ENCODE peak calls at places on chromosome 14, in six cellular contexts. M is fibroblast of lung; H is transverse colon; S is CD8-positive, alpha-beta T cell; C is HCT116; V is tibial artery. R is an unnamed sample. For H3K9me3, the result is how much of the 10 kb centered on the place peaks cover.

GRCh38 chr14:23929822-23930294 is 23.7 kb upstream of the DHRS4 start:
- DNase-seq in M (peak), H (peak), S (peak), C (peak), V (peak), R (peak)

GRCh38 chr14:93045965-93046695 is 69.6 kb downstream of the ITPK1 start:
- DNase-seq in M (peak), H (no peak), S (no peak), C (peak), V (no peak), R (no peak)

GRCh38 chr14:36300337-36300736 is 20.1 kb downstream of the MBIP start:
- DNase-seq in M (peak), H (no peak), S (no peak), C (no peak), V (no peak), R (no peak)

GRCh38 chr14:75454963-75455546 is 27.2 kb downstream of the JDP2 start:
- DNase-seq in M (peak), H (peak), S (no peak), C (no peak), V (peak), R (no peak)

GRCh38 chr14:72812292-72812851 is 81.5 kb downstream of the DPF3 start:
- DNase-seq in M (no peak), H (peak), S (no peak), C (no peak), V (peak), R (no peak)

GRCh38 chr14:67955241-67955640 is 135.7 kb downstream of the RAD51B start:
- DNase-seq in M (no peak), H (no peak), S (no peak), C (no peak), V (no peak), R (no peak)

GRCh38 chr14:55556929-55557623 is 22.9 kb upstream of the KTN1 start:
- DNase-seq in M (peak), H (peak), S (no peak), C (peak), V (peak), R (no peak)

GRCh38 chr14:63542231-63542999 is 762 bp downstream of the PPP2R5E start:
- DNase-seq in M (no peak), H (peak), S (peak), C (no peak), V (peak), R (no peak)

GRCh38 chr14:22955702-22956575 is 951 bp downstream of the HAUS4 start:
- DNase-seq in M (peak), H (no peak), S (no peak), C (no peak), V (no peak), R (no peak)

GRCh38 chr14:92322516-92322915 is 449 bp upstream of the SLC24A4 start:
- DNase-seq in M (no peak), H (no peak), S (no peak), C (no peak), V (no peak), R (no peak)

GRCh38 chr14:29763342-29763858 is 164.2 kb downstream of the PRKD1 start:
- DNase-seq in M (no peak), H (no peak), S (no peak), C (no peak), V (no peak), R (no peak)

GRCh38 chr14:56555921-56556570 is 23.6 kb upstream of the TMEM260 start:
- DNase-seq in M (peak), H (no peak), S (no peak), C (peak), V (no peak), R (no peak)

GRCh38 chr14:21734457-21735074 is 60.9 kb upstream of the OR4E1 start:
- DNase-seq in M (peak), H (no peak), S (peak), C (peak), V (no peak), R (no peak)

GRCh38 chr14:72559227-72559626 is 334.7 kb downstream of the DPF3 start:
- DNase-seq in M (peak), H (no peak), S (no peak), C (no peak), V (no peak), R (no peak)

GRCh38 chr14:33693237-33693636 is 257.6 kb downstream of the EGLN3 start:
- DNase-seq in M (peak), H (no peak), S (no peak), C (no peak), V (no peak), R (no peak)

GRCh38 chr14:31950760-31951637 is 126.1 kb upstream of the ARHGAP5 start:
- DNase-seq in M (peak), H (peak), S (no peak), C (no peak), V (no peak), R (no peak)

GRCh38 chr14:50321009-50321660 is 9.0 kb downstream of the DMAC2L start:
- DNase-seq in M (peak), H (peak), S (peak), C (peak), V (no peak), R (peak)

GRCh38 chr14:54606178-54606577 is 39.2 kb downstream of the SAMD4A start:
- DNase-seq in M (peak), H (no peak), S (no peak), C (no peak), V (peak), R (no peak)

GRCh38 chr14:87745507-87746118 is 247.4 kb downstream of the GALC start:
- DNase-seq in M (peak), H (no peak), S (no peak), C (peak), V (no peak), R (no peak)

GRCh38 chr14:74491952-74492351 is 1.2 kb downstream of the NPC2 start:
- DNase-seq in M (peak), H (no peak), S (no peak), C (no peak), V (no peak), R (no peak)

GRCh38 chr14:97021571-97022171 is 224.5 kb downstream of the VRK1 start:
- DNase-seq in M (no peak), H (no peak), S (no peak), C (peak), V (no peak), R (no peak)

GRCh38 chr14:55715889-55716288 is 135.9 kb downstream of the KTN1 start:
- DNase-seq in M (peak), H (no peak), S (no peak), C (no peak), V (peak), R (no peak)

GRCh38 chr14:77804592-77804991 is 4.7 kb downstream of the ADCK1 start:
- DNase-seq in M (no peak), H (peak), S (no peak), C (no peak), V (no peak), R (no peak)

GRCh38 chr14:68729556-68729955 is 63.3 kb downstream of the ZFP36L1 start:
- DNase-seq in M (no peak), H (no peak), S (no peak), C (no peak), V (no peak), R (no peak)

GRCh38 chr14:36656769-36657408 is 4.8 kb upstream of the PAX9 start:
- DNase-seq in M (peak), H (no peak), S (no peak), C (no peak), V (no peak), R (no peak)

GRCh38 chr14:54211562-54212308 is 185.1 kb upstream of the CDKN3 start:
- DNase-seq in M (peak), H (no peak), S (no peak), C (peak), V (no peak), R (no peak)

GRCh38 chr14:25308244-25308643 is 258.3 kb upstream of the STXBP6 start:
- DNase-seq in M (no peak), H (peak), S (no peak), C (no peak), V (no peak), R (no peak)

GRCh38 chr14:33282811-33283210 is 344.1 kb downstream of the NPAS3 start:
- DNase-seq in M (no peak), H (no peak), S (no peak), C (no peak), V (no peak), R (no peak)

GRCh38 chr14:60722163-60722835 is 1.9 kb downstream of the SIX4 start:
- DNase-seq in M (peak), H (peak), S (no peak), C (no peak), V (peak), R (no peak)

GRCh38 chr14:61264699-61265098 is 16.4 kb downstream of the TMEM30B start:
- DNase-seq in M (no peak), H (no peak), S (no peak), C (no peak), V (no peak), R (no peak)

GRCh38 chr14:95774265-95775160 is 60.6 kb upstream of the TCL1A start:
- DNase-seq in M (peak), H (peak), S (peak), C (peak), V (no peak), R (peak)

GRCh38 chr14:90318016-90318415 is 13.7 kb downstream of the NRDE2 start:
- DNase-seq in M (no peak), H (no peak), S (no peak), C (no peak), V (no peak), R (no peak)

GRCh38 chr14:85531594-85532391 is 1.8 kb downstream of the FLRT2 start:
- DNase-seq in M (peak), H (no peak), S (no peak), C (no peak), V (peak), R (no peak)

GRCh38 chr14:87111741-87112140 is 881.2 kb downstream of the GALC start:
- DNase-seq in M (no peak), H (no peak), S (no peak), C (no peak), V (no peak), R (no peak)

GRCh38 chr14:68547305-68548193 is 245.3 kb downstream of the ZFP36L1 start:
- DNase-seq in M (peak), H (peak), S (no peak), C (peak), V (peak), R (no peak)

GRCh38 chr14:106070242-106070641 is 543.9 kb downstream of the TMEM121 start:
- DNase-seq in M (no peak), H (no peak), S (no peak), C (no peak), V (no peak), R (no peak)
- H3K9me3 ChIP-seq in M (under half), H (under half), S (under half), C (under half), V (under half), R (under half)

GRCh38 chr14:44108601-44109000 is 398.5 kb downstream of the FSCB start:
- DNase-seq in M (peak), H (no peak), S (no peak), C (no peak), V (no peak), R (no peak)

GRCh38 chr14:44112774-44113460 is 394.2 kb downstream of the FSCB start:
- DNase-seq in M (no peak), H (no peak), S (no peak), C (no peak), V (no peak), R (no peak)

GRCh38 chr14:44107156-44107555 is 399.9 kb downstream of the FSCB start:
- DNase-seq in M (no peak), H (no peak), S (no peak), C (no peak), V (no peak), R (no peak)

GRCh38 chr14:44113769-44114730 is 393.0 kb downstream of the FSCB start:
- DNase-seq in M (no peak), H (no peak), S (no peak), C (no peak), V (no peak), R (no peak)

GRCh38 chr14:44109041-44109440 is 398.0 kb downstream of the FSCB start:
- DNase-seq in M (no peak), H (no peak), S (no peak), C (no peak), V (no peak), R (no peak)
- H3K9me3 ChIP-seq in M (under half), H (under half), S (under half), C (under half), V (under half), R (under half)

GRCh38 chr14:71119832-71120231 is 212.6 kb downstream of the PCNX1 start:
- DNase-seq in M (no peak), H (no peak), S (no peak), C (no peak), V (no peak), R (no peak)
- H3K9me3 ChIP-seq in M (under half), H (under half), S (under half), C (under half), V (under half), R (under half)

GRCh38 chr14:76686646-76687045 is 74.6 kb upstream of the VASH1 start:
- DNase-seq in M (no peak), H (no peak), S (no peak), C (no peak), V (no peak), R (no peak)

GRCh38 chr14:76678244-76678643 is 83.0 kb upstream of the VASH1 start:
- DNase-seq in M (no peak), H (no peak), S (no peak), C (no peak), V (no peak), R (no peak)

GRCh38 chr14:76676539-76676938 is 84.7 kb upstream of the VASH1 start:
- DNase-seq in M (no peak), H (no peak), S (no peak), C (no peak), V (no peak), R (no peak)

GRCh38 chr14:76687611-76688372 is 73.5 kb upstream of the VASH1 start:
- DNase-seq in M (peak), H (peak), S (no peak), C (no peak), V (no peak), R (no peak)

DNA sequence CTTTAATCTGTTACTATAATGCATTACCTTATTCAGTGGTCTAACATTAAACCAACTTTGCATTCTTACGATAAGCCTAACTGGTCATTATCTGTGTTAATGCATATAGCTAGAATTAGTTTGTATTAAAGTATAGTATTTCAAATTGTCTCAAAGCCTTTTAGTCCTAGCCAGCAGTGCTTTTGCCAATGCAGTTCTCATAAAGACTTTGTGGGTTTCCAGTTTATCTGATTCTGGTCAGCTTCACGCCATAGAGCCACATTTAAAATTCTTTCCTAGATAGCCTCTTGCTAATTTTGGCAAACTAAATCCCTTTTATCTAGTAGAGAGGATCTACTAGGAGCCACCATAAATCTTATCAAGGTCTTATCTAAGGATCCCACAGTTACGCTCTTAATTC is 78.9 kb upstream of the VASH1 start:
- DNase-seq in M (no peak), H (no peak), S (no peak), C (no peak), V (no peak), R (no peak)
- H3K9me3 ChIP-seq in M (under half), H (under half), S (under half), C (under half), V (under half), R (under half)

DNA sequence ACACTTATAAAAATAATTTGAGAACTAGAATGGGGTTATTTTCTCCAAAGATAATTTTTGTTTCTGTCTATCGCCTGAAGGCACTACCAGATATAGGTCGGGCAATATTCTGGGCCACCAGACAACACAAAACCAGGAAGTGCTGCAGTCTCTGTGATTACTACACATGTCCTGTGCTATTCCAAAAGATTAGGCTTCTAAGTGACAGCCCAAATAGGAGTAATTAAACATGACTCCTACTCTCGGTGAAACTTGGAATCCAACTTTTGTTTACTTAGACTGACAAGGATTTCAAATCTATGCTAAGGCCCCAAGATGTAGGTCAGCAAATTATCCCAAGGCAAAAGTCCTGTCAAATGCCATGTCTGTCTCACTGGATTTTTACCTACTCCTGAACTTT is 157.6 kb upstream of the LRFN5 start:
- DNase-seq in M (no peak), H (no peak), S (no peak), C (no peak), V (no peak), R (no peak)
- H3K9me3 ChIP-seq in M (under half), H (under half), S (under half), C (under half), V (under half), R (under half)

GRCh38 chr14:62501021-62501750 is 544.1 kb downstream of the KCNH5 start:
- DNase-seq in M (no peak), H (no peak), S (no peak), C (no peak), V (no peak), R (no peak)
- H3K9me3 ChIP-seq in M (under half), H (under half), S (under half), C (under half), V (under half), R (under half)

DNA sequence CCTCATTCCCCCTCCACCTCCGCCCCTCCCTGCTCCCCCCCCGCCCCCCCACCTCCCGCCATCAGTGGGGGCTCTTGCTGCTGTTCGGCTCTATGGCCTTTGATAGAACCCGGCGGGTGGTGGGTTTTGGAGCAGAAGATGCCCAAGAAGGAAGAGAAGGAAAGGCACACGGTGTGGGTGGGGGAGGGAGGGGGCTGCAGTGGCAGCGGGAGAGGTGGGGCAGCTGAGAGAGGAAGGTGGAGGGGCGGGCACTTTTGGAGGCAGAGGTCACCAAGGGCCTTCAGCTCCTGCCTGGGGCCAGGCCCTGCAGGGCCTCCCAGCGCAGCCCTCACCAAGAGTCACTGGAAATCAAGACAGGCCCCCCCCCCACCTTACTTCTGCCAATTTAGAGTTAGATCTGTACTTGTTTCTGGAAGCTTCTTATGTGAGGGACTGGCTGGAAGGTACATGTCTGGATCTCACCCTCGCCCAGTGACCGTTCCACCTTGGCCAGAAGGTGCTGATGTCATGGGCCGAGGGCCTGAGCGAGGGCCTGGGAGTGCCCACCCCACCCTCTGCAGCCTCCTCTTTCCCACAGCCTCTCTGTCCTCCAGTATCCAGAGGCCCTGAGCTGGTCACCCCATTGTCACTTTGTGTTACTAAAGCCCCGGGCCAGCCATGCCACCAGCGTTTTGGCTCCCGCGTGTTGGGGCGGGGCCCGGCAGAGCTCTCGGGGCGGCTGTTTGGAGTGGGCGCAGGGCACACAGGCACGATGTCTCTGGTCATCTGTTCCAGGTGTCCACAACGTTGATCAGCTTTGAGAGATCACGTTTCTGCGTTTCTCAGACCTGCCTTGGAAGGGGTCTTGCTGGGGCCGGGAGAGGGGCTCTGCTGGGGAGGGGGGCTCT is 153.9 kb downstream of the KIF26A start:
- DNase-seq in M (no peak), H (peak), S (no peak), C (no peak), V (peak), R (no peak)
- H3K9me3 ChIP-seq in M (under half), H (under half), S (under half), C (under half), V (under half), R (under half)

GRCh38 chr14:98118749-98119148 is 1153.2 kb downstream of the BCL11B start:
- DNase-seq in M (no peak), H (no peak), S (no peak), C (no peak), V (no peak), R (no peak)
- H3K9me3 ChIP-seq in M (under half), H (under half), S (under half), C (under half), V (under half), R (under half)